ENCODE peak calls at places on chromosomes 7 and 10, in eight cellular contexts. F is stomach, I is breast epithelium, M is endothelial cell of umbilical vein, S is spleen, Z is GM12878, R is esophagus muscularis mucosa, B is HepG2. K is an unnamed sample.

GRCh38 chr7:6545398-6546126 is 5.7 kb downstream of the GRID2IP start:
- DNase-seq in I (no peak), S (no peak), Z (no peak), M (no peak), F (no peak), B (no peak), R (no peak), K (no peak)

GRCh38 chr7:66522518-66522917 is 106.2 kb upstream of the KCTD7 start:
- DNase-seq in B (no peak), S (peak), I (no peak), Z (no peak), M (no peak), R (no peak), F (no peak), K (no peak)

GRCh38 chr10:67015225-67015624 is 89.4 kb downstream of the LRRTM3 start:
- DNase-seq in F (no peak), B (no peak), S (no peak), M (no peak), Z (no peak), R (no peak), I (no peak), K (no peak)

GRCh38 chr7:47337531-47337930 is 244.4 kb downstream of the TNS3 start:
- DNase-seq in M (no peak), B (no peak), Z (peak), I (peak), S (peak), R (no peak), F (peak), K (no peak)

GRCh38 chr10:93604145-93604544 is 3.1 kb upstream of the RBP4 start:
- DNase-seq in R (no peak), M (peak), F (no peak), S (no peak), I (no peak), Z (no peak), B (no peak), K (no peak)

GRCh38 chr7:80591654-80592053 is 46.8 kb upstream of the CD36 start:
- DNase-seq in B (no peak), F (no peak), M (no peak), S (no peak), R (no peak), Z (no peak), I (no peak), K (no peak)

GRCh38 chr7:158495780-158496179 is 91.8 kb downstream of the PTPRN2 start:
- DNase-seq in R (no peak), I (no peak), Z (no peak), B (peak), F (peak), M (no peak), S (peak), K (no peak)

GRCh38 chr7:31935115-31935514 is 135.1 kb downstream of the PDE1C start:
- DNase-seq in Z (no peak), M (peak), B (no peak), I (no peak), R (no peak), F (no peak), S (no peak), K (no peak)

GRCh38 chr10:126924915-126925300 is 19.7 kb downstream of the DOCK1 start:
- DNase-seq in R (no peak), Z (no peak), M (no peak), F (no peak), I (no peak), S (no peak), B (no peak), K (no peak)

GRCh38 chr10:125811251-125811650 is 11.8 kb downstream of the UROS start:
- DNase-seq in Z (no peak), F (no peak), S (no peak), I (no peak), R (no peak), M (no peak), B (no peak), K (no peak)

GRCh38 chr10:59109826-59110225 is 66.6 kb upstream of the PHYHIPL start:
- DNase-seq in R (no peak), Z (no peak), M (no peak), B (no peak), I (no peak), S (no peak), F (no peak), K (no peak)

GRCh38 chr7:95793658-95794057 is 21.3 kb downstream of the DYNC1I1 start:
- DNase-seq in S (no peak), F (no peak), R (no peak), Z (no peak), M (no peak), I (no peak), B (no peak), K (no peak)

GRCh38 chr10:110918633-110919348 is at the start of gene BBIP1:
- DNase-seq in R (peak), I (no peak), S (peak), B (peak), Z (peak), F (no peak), M (peak), K (no peak)

GRCh38 chr7:124765401-124766352 is at the start of gene GPR37:
- DNase-seq in S (peak), Z (no peak), R (no peak), F (peak), I (peak), B (no peak), M (peak), K (peak)

GRCh38 chr7:81925530-81925929 is 155.7 kb upstream of the HGF start:
- DNase-seq in R (no peak), F (no peak), M (no peak), S (no peak), I (no peak), Z (peak), B (no peak), K (no peak)

DNA sequence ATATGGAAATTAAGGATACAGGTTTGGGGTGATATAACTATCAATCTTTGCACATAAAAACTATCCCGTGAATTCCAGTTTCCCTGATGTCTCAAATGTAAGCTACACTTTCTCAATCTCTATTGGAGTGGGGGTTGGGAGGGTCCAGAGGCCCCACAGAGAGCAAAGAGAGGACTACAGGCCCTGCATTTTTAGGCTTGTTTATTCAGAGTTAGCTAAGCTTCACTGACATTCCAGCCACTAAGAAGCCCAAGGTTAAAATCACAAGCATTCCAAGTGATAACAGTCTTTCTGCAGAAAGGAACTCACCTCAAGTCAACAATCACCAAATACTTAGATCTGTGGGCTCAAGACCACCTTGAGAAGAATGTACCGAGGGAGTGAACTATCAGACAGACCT is 31.6 kb upstream of the LAMB1 start:
- DNase-seq in B (peak), F (no peak), Z (no peak), R (no peak), S (no peak), M (no peak), I (no peak), K (no peak)
- TF ChIP-seq CTCF in B (no peak), F (no peak), Z (no peak), R (no peak), S (no peak), M (no peak), I (no peak), K (no peak)

GRCh38 chr10:71478173-71478572 is 81.5 kb downstream of the CDH23 start:
- DNase-seq in I (no peak), S (peak), B (no peak), M (no peak), Z (no peak), R (no peak), F (no peak), K (no peak)

GRCh38 chr10:71475243-71475871 is 78.6 kb downstream of the CDH23 start:
- DNase-seq in B (no peak), I (no peak), S (peak), F (no peak), Z (no peak), R (no peak), M (no peak), K (no peak)

GRCh38 chr10:71474702-71475242 is 78.1 kb downstream of the CDH23 start:
- DNase-seq in R (no peak), I (no peak), S (peak), Z (no peak), F (no peak), M (no peak), B (no peak), K (no peak)

GRCh38 chr10:71473671-71474599 is 77.2 kb downstream of the CDH23 start:
- DNase-seq in M (no peak), Z (no peak), B (no peak), R (no peak), F (no peak), S (peak), I (no peak), K (no peak)

GRCh38 chr10:71476249-71477011 is 79.7 kb downstream of the CDH23 start:
- DNase-seq in B (no peak), S (peak), M (no peak), F (no peak), R (no peak), Z (no peak), I (peak), K (no peak)
- TF ChIP-seq POLR2AphosphoS5 in B (no peak), S (peak), M (no peak), F (no peak), R (peak), Z (no peak), I (no peak), K (peak)

GRCh38 chr10:132099701-132100481 is 34.1 kb downstream of the JAKMIP3 start:
- DNase-seq in R (no peak), B (no peak), M (no peak), Z (no peak), S (peak), F (peak), I (no peak), K (no peak)
- TF ChIP-seq POLR2A in R (no peak), B (no peak), M (no peak), Z (no peak), S (no peak), F (no peak), I (no peak), K (no peak)

GRCh38 chr7:1925349-1925748 is 255.3 kb downstream of the ELFN1 start:
- DNase-seq in B (peak), R (no peak), Z (no peak), I (no peak), S (peak), F (no peak), M (no peak), K (no peak)
- TF ChIP-seq CTCF in B (peak), R (no peak), Z (no peak), I (no peak), S (no peak), F (no peak), M (no peak), K (no peak)

GRCh38 chr10:72297968-72298773 is 24.4 kb downstream of the DDIT4 start:
- DNase-seq in I (peak), R (peak), Z (peak), F (peak), M (peak), B (no peak), S (peak), K (peak)
- TF ChIP-seq POLR2AphosphoS5 in I (peak), R (peak), Z (no peak), F (peak), M (peak), B (no peak), S (peak), K (peak)

GRCh38 chr10:48604408-48605263 is at the start of gene ARHGAP22:
- DNase-seq in I (peak), Z (no peak), M (peak), R (peak), S (no peak), B (no peak), F (no peak), K (no peak)
- TF ChIP-seq POLR2A in I (no peak), Z (no peak), M (peak), R (no peak), S (no peak), B (no peak), F (no peak), K (no peak)

GRCh38 chr10:120217736-120218135 is 239.3 kb upstream of the PLPP4 start:
- DNase-seq in B (no peak), S (no peak), M (no peak), Z (no peak), F (no peak), R (no peak), I (no peak), K (no peak)

GRCh38 chr10:120221873-120222485 is 235.0 kb upstream of the PLPP4 start:
- DNase-seq in I (no peak), M (peak), R (no peak), B (peak), Z (no peak), S (no peak), F (peak), K (peak)
- TF ChIP-seq CTCF in I (no peak), M (peak), R (no peak), B (peak), Z (peak), S (no peak), F (peak), K (peak)

DNA sequence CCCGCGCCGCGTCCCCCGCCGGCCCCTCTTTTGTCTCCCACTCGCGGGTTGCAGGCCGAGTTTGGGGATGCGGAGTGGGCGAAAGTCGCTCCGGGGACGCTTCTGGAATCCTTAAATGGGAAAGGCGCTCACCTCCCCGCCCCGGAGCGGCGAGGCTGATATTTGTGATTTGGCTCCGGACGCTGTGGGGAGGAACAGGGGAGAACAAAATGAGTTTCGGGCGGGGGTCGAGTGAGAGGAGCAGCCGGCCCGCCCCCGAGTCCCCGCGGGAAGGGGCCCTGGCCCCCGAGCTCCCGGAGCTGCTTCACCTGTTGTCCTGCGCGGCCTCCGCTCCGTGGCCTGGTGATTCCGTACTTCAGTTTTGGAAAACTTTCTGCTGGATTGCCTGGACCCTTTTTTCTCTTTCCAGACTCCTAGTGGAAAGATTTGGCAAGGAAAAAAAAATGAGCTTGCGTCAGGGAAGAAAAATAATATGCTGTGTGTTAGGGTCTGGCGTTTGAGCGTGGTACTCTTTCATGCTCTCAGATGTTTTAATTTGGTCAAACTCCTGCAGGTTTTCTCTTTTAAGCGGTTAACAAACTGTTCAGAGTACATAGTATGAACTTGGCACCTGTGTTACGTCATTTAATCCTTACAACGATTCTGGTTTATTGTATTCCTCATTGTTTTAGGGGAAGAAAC is 831 bp downstream of the BMPR1A start:
- DNase-seq in M (no peak), B (peak), R (no peak), I (peak), F (peak), S (peak), Z (no peak), K (peak)
- TF ChIP-seq POLR2AphosphoS5 in M (no peak), B (no peak), R (peak), I (peak), F (peak), S (no peak), Z (no peak), K (peak)

GRCh38 chr7:26202019-26202985 is 757 bp downstream of the CBX3 start:
- DNase-seq in S (peak), F (peak), Z (no peak), B (no peak), M (peak), R (no peak), I (no peak), K (no peak)

GRCh38 chr7:26200113-26200443 is 468 bp downstream of the HNRNPA2B1 start:
- DNase-seq in Z (no peak), R (no peak), I (peak), B (no peak), F (peak), M (peak), S (peak), K (peak)

GRCh38 chr7:26200444-26201260 is at the start of gene HNRNPA2B1:
- DNase-seq in F (peak), Z (peak), S (peak), M (peak), I (peak), R (peak), B (peak), K (peak)

GRCh38 chr7:26199301-26200112 is 1.0 kb downstream of the HNRNPA2B1 start:
- DNase-seq in I (peak), S (peak), F (peak), R (no peak), M (peak), Z (no peak), B (no peak), K (peak)

DNA sequence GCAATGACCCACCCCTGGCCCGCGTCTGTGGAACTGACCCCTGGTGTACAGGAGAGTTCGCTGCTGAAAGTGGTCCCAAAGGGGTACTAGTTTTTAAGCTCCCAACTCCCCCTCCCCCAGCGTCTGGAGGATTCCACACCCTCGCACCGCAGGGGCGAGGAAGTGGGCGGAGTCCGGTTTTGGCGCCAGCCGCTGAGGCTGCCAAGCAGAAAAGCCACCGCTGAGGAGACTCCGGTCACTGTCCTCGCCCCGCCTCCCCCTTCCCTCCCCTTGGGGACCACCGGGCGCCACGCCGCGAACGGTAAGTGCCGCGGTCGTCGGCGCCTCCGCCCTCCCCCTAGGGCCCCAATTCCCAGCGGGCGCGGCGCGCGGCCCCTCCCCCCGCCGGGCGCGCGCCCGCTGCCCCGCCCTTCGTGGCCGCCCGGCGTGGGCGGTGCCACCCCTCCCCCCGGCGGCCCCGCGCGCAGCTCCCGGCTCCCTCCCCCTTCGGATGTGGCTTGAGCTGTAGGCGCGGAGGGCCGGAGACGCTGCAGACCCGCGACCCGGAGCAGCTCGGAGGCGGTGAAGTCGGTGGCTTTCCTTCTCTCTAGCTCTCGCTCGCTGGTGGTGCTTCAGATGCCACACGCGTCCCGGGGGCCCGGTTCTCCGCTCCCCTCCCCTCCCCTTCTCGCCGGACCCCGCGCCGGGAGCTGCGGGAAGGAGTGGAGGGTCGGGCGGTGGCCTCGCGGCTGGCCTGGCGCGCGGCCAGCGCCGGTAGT is at the start of gene CBX3:
- DNase-seq in R (peak), F (peak), I (peak), S (peak), M (peak), Z (peak), B (peak), K (peak)
- TF ChIP-seq POLR2A in R (peak), F (no peak), I (no peak), S (peak), M (peak), Z (peak), B (peak), K (peak)